ENCODE peak calls at places on chromosomes 13 and 19, in four cellular contexts. Y is H1, I is SK-N-SH, U is HepG2. B is an unnamed sample.

GRCh38 chr13:49494645-49495044 is 1.1 kb upstream of the PHF11 start:
- DNase-seq in Y (no peak), I (no peak), U (no peak), B (no peak)

GRCh38 chr13:27659466-27659865 is 37.8 kb downstream of the POLR1D start:
- DNase-seq in Y (no peak), I (no peak), U (no peak), B (no peak)

GRCh38 chr19:28426902-28427232 is 786.1 kb downstream of the UQCRFS1 start:
- DNase-seq in Y (no peak), I (no peak), U (no peak), B (no peak)

GRCh38 chr19:17530586-17530985 is 19.1 kb downstream of the PGLS start:
- DNase-seq in Y (peak; percentile 66), I (no peak), U (peak; percentile 39), B (no peak)

GRCh38 chr13:80256352-80256932 is 84.5 kb downstream of the SPRY2 start:
- DNase-seq in Y (no peak), I (no peak), U (no peak), B (no peak)

GRCh38 chr13:113086031-113086750 is 19.4 kb upstream of the F7 start:
- DNase-seq in Y (no peak), I (no peak), U (no peak), B (no peak)

GRCh38 chr19:36573948-36574726 is 1.0 kb upstream of the ZNF529 start:
- DNase-seq in Y (no peak), I (no peak), U (peak; percentile 13), B (no peak)

GRCh38 chr13:113926301-113926761 is 47.5 kb downstream of the C13orf46 start:
- DNase-seq in Y (no peak), I (no peak), U (no peak), B (no peak)

GRCh38 chr19:34336781-34337271 is 28.2 kb upstream of the GPI start:
- DNase-seq in Y (no peak), I (peak; percentile 52), U (no peak), B (no peak)

GRCh38 chr19:45901912-45902650 is at the start of gene MYPOP:
- DNase-seq in Y (no peak), I (peak; percentile 59), U (no peak), B (no peak)

GRCh38 chr13:29503041-29503837 is 92.2 kb downstream of the SLC7A1 start:
- DNase-seq in Y (peak; percentile 66), I (peak; percentile 55), U (no peak), B (no peak)

GRCh38 chr13:47330031-47330430 is 433.2 kb upstream of the HTR2A start:
- DNase-seq in Y (no peak), I (no peak), U (no peak), B (no peak)

GRCh38 chr13:26425439-26426358 is 131.8 kb upstream of the WASF3 start:
- DNase-seq in Y (no peak), I (no peak), U (peak; percentile 34), B (no peak)

GRCh38 chr13:21435710-21436151 is 23.4 kb downstream of the ZDHHC20 start:
- DNase-seq in Y (no peak), I (no peak), U (peak; percentile 71), B (peak; percentile 63)

GRCh38 chr13:102351486-102351885 is 50.4 kb downstream of the FGF14 start:
- DNase-seq in Y (no peak), I (no peak), U (no peak), B (no peak)

GRCh38 chr13:102347490-102347889 is 54.4 kb downstream of the FGF14 start:
- DNase-seq in Y (no peak), I (no peak), U (no peak), B (no peak)

GRCh38 chr13:102344410-102344809 is 57.4 kb downstream of the FGF14 start:
- DNase-seq in Y (no peak), I (no peak), U (no peak), B (no peak)

DNA sequence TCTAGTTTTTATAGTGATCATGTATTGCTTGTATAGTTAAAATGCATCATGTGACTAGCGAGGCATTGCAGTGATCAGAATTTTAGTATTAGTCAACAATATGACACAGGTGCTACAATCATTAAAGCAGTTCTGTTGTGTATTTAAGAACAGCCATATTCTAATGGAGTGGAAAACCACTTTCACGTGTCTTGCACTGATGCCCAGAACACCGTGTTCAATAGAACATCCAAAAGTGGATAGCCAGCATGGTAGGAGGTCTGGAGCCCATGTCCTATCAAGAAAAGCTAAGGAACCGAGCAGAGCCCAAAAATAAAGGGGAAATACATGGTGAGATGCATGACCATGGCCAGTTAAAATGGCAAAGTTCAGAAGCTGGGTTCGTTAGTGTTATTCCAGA is 55.1 kb downstream of the FGF14 start:
- DNase-seq in Y (no peak), I (no peak), U (no peak), B (no peak)
- TF ChIP-seq TCF12 in Y (no peak), I (no peak), U (no peak), B (no peak)

GRCh38 chr13:33520480-33520839 is 234.9 kb upstream of the STARD13 start:
- DNase-seq in Y (no peak), I (no peak), U (no peak), B (no peak)
- TF ChIP-seq RAD21 in Y (no peak), I (no peak), U (no peak), B (no peak)

GRCh38 chr19:33219261-33219812 is 6.3 kb downstream of the SLC7A10 start:
- DNase-seq in Y (peak; percentile 78), I (no peak), U (no peak), B (no peak)
- TF ChIP-seq TCF12 in Y (no peak), I (no peak), U (no peak), B (no peak)

GRCh38 chr13:20190481-20191310 is 2.0 kb downstream of the GJB2 start:
- DNase-seq in Y (no peak), I (no peak), U (no peak), B (no peak)
- TF ChIP-seq RAD21 in Y (no peak), I (no peak), U (no peak), B (no peak)

B was measured in GM12878.